ENCODE peak calls at places on chromosomes 2 and 18, in seven cellular contexts. One of them, this sample, is unnamed.

GRCh38 chr18:59551902-59552635 is 145.2 kb downstream of the CCBE1 start:
- DNase-seq in fibroblast of lung: no peak
- DNase-seq in GM23338: no peak
- DNase-seq in esophagus squamous epithelium: no peak
- DNase-seq in upper lobe of right lung: no peak
- DNase-seq in OCI-LY7: no peak
- DNase-seq in left ventricle myocardium inferior: peak; percentile 62
- DNase-seq in this sample: peak; percentile 30

GRCh38 chr2:74100254-74101216 is 47.2 kb downstream of the BOLA3 start:
- DNase-seq in OCI-LY7: no peak
- DNase-seq in esophagus squamous epithelium: no peak
- DNase-seq in left ventricle myocardium inferior: no peak
- DNase-seq in fibroblast of lung: no peak
- DNase-seq in upper lobe of right lung: peak; percentile 89
- DNase-seq in GM23338: no peak
- DNase-seq in this sample: no peak

GRCh38 chr2:47520302-47520630 is 117.3 kb downstream of the MSH2 start:
- DNase-seq in esophagus squamous epithelium: no peak
- DNase-seq in left ventricle myocardium inferior: no peak
- DNase-seq in upper lobe of right lung: no peak
- DNase-seq in OCI-LY7: peak; percentile 82
- DNase-seq in GM23338: no peak
- DNase-seq in fibroblast of lung: no peak
- DNase-seq in this sample: no peak

GRCh38 chr18:79764131-79764530 is 33.6 kb upstream of the KCNG2 start:
- DNase-seq in esophagus squamous epithelium: no peak
- DNase-seq in GM23338: no peak
- DNase-seq in fibroblast of lung: no peak
- DNase-seq in upper lobe of right lung: no peak
- DNase-seq in OCI-LY7: no peak
- DNase-seq in left ventricle myocardium inferior: no peak
- DNase-seq in this sample: no peak

GRCh38 chr2:29187926-29188325 is 72.7 kb downstream of the CLIP4 start:
- DNase-seq in fibroblast of lung: peak; percentile 73
- DNase-seq in left ventricle myocardium inferior: no peak
- DNase-seq in GM23338: no peak
- DNase-seq in upper lobe of right lung: no peak
- DNase-seq in OCI-LY7: no peak
- DNase-seq in esophagus squamous epithelium: no peak
- DNase-seq in this sample: no peak

GRCh38 chr2:135563793-135564192 is 32.5 kb downstream of the R3HDM1 start:
- DNase-seq in OCI-LY7: no peak
- DNase-seq in GM23338: no peak
- DNase-seq in fibroblast of lung: peak; percentile 61
- DNase-seq in esophagus squamous epithelium: no peak
- DNase-seq in upper lobe of right lung: no peak
- DNase-seq in left ventricle myocardium inferior: no peak
- DNase-seq in this sample: no peak

GRCh38 chr2:225004531-225004930 is 37.7 kb downstream of the DOCK10 start:
- DNase-seq in GM23338: no peak
- DNase-seq in upper lobe of right lung: no peak
- DNase-seq in OCI-LY7: no peak
- DNase-seq in left ventricle myocardium inferior: no peak
- DNase-seq in esophagus squamous epithelium: no peak
- DNase-seq in fibroblast of lung: peak; percentile 59
- DNase-seq in this sample: no peak

GRCh38 chr2:188388831-188389230 is 97.2 kb downstream of the GULP1 start:
- DNase-seq in esophagus squamous epithelium: no peak
- DNase-seq in left ventricle myocardium inferior: no peak
- DNase-seq in OCI-LY7: no peak
- DNase-seq in upper lobe of right lung: no peak
- DNase-seq in GM23338: no peak
- DNase-seq in fibroblast of lung: no peak
- DNase-seq in this sample: no peak

GRCh38 chr2:38251940-38252339 is 125.1 kb downstream of the ATL2 start:
- DNase-seq in left ventricle myocardium inferior: no peak
- DNase-seq in upper lobe of right lung: no peak
- DNase-seq in OCI-LY7: peak; percentile 5
- DNase-seq in fibroblast of lung: no peak
- DNase-seq in esophagus squamous epithelium: no peak
- DNase-seq in GM23338: no peak
- DNase-seq in this sample: no peak

GRCh38 chr2:238861766-238862315 is 14.0 kb downstream of the TWIST2 start:
- DNase-seq in upper lobe of right lung: no peak
- DNase-seq in esophagus squamous epithelium: no peak
- DNase-seq in GM23338: no peak
- DNase-seq in OCI-LY7: no peak
- DNase-seq in fibroblast of lung: no peak
- DNase-seq in left ventricle myocardium inferior: no peak
- DNase-seq in this sample: no peak

GRCh38 chr2:213227458-213227857 is 56.8 kb upstream of the SPAG16 start:
- DNase-seq in esophagus squamous epithelium: no peak
- DNase-seq in fibroblast of lung: peak; percentile 27
- DNase-seq in left ventricle myocardium inferior: no peak
- DNase-seq in upper lobe of right lung: no peak
- DNase-seq in OCI-LY7: peak; percentile 82
- DNase-seq in GM23338: no peak
- DNase-seq in this sample: no peak

GRCh38 chr2:237254911-237255578 is 158.9 kb downstream of the COL6A3 start:
- DNase-seq in OCI-LY7: no peak
- DNase-seq in fibroblast of lung: peak; percentile 95
- DNase-seq in upper lobe of right lung: no peak
- DNase-seq in GM23338: no peak
- DNase-seq in left ventricle myocardium inferior: no peak
- DNase-seq in esophagus squamous epithelium: no peak
- DNase-seq in this sample: no peak
- H3K4me1 ChIP-seq in OCI-LY7: no peaks in the 10 kb centered on the region
- H3K4me1 ChIP-seq in fibroblast of lung: peaks cover 36% of the 10 kb centered on the region
- H3K4me1 ChIP-seq in upper lobe of right lung: peaks cover 13% of the 10 kb centered on the region
- H3K4me1 ChIP-seq in GM23338: no peaks in the 10 kb centered on the region
- H3K4me1 ChIP-seq in left ventricle myocardium inferior: peaks cover 19% of the 10 kb centered on the region
- H3K4me1 ChIP-seq in esophagus squamous epithelium: no peaks in the 10 kb centered on the region
- H3K4me1 ChIP-seq in this sample: peaks cover 31% of the 10 kb centered on the region

GRCh38 chr2:59427980-59428379 is 1125.5 kb downstream of the BCL11A start:
- DNase-seq in esophagus squamous epithelium: no peak
- DNase-seq in OCI-LY7: no peak
- DNase-seq in left ventricle myocardium inferior: no peak
- DNase-seq in GM23338: no peak
- DNase-seq in fibroblast of lung: no peak
- DNase-seq in upper lobe of right lung: no peak
- DNase-seq in this sample: no peak

GRCh38 chr2:59428940-59429339 is 1124.5 kb downstream of the BCL11A start:
- DNase-seq in left ventricle myocardium inferior: no peak
- DNase-seq in upper lobe of right lung: no peak
- DNase-seq in GM23338: no peak
- DNase-seq in esophagus squamous epithelium: no peak
- DNase-seq in OCI-LY7: no peak
- DNase-seq in fibroblast of lung: no peak
- DNase-seq in this sample: no peak

DNA sequence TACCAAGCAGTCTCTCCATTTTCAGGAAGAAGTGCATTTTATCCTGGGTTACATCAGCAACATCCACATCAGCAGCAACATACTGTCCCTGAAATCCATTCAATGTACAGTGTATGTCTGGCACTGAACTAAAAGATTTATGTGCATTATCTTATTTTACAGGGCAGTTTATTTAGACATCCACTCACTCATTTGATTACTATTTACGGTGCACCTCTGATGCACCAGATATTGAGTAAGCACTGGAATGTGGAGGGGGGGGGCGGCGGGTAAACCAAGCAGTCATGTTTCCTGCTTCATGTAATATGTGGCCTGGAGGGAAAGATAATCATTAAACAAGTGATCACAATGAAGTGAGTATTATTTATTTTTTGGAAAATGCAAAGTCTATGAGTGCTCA is 1128.2 kb downstream of the BCL11A start:
- DNase-seq in OCI-LY7: no peak
- DNase-seq in GM23338: no peak
- DNase-seq in esophagus squamous epithelium: no peak
- DNase-seq in fibroblast of lung: no peak
- DNase-seq in left ventricle myocardium inferior: no peak
- DNase-seq in upper lobe of right lung: no peak
- DNase-seq in this sample: no peak
- H3K27ac ChIP-seq in OCI-LY7: no peak overlapping the region
- H3K27ac ChIP-seq in GM23338: no peak overlapping the region
- H3K27ac ChIP-seq in esophagus squamous epithelium: no peak overlapping the region
- H3K27ac ChIP-seq in fibroblast of lung: no peak overlapping the region
- H3K27ac ChIP-seq in left ventricle myocardium inferior: no peak overlapping the region
- H3K27ac ChIP-seq in upper lobe of right lung: no peak overlapping the region
- H3K27ac ChIP-seq in this sample: no peak overlapping the region

GRCh38 chr18:8426401-8426800 is 182.8 kb upstream of the RAB12 start:
- DNase-seq in upper lobe of right lung: no peak
- DNase-seq in OCI-LY7: peak; percentile 12
- DNase-seq in left ventricle myocardium inferior: no peak
- DNase-seq in GM23338: peak; percentile 70
- DNase-seq in esophagus squamous epithelium: no peak
- DNase-seq in fibroblast of lung: no peak
- DNase-seq in this sample: no peak

GRCh38 chr18:8424481-8424880 is 184.8 kb upstream of the RAB12 start:
- DNase-seq in left ventricle myocardium inferior: no peak
- DNase-seq in GM23338: no peak
- DNase-seq in fibroblast of lung: peak; percentile 6
- DNase-seq in esophagus squamous epithelium: no peak
- DNase-seq in OCI-LY7: no peak
- DNase-seq in upper lobe of right lung: no peak
- DNase-seq in this sample: no peak

GRCh38 chr18:8424917-8425725 is 184.1 kb upstream of the RAB12 start:
- DNase-seq in OCI-LY7: no peak
- DNase-seq in upper lobe of right lung: no peak
- DNase-seq in GM23338: no peak
- DNase-seq in fibroblast of lung: peak; percentile 87
- DNase-seq in left ventricle myocardium inferior: no peak
- DNase-seq in esophagus squamous epithelium: no peak
- DNase-seq in this sample: no peak

GRCh38 chr18:8423051-8423558 is 186.1 kb upstream of the RAB12 start:
- DNase-seq in fibroblast of lung: peak; percentile 76
- DNase-seq in OCI-LY7: no peak
- DNase-seq in GM23338: no peak
- DNase-seq in esophagus squamous epithelium: no peak
- DNase-seq in left ventricle myocardium inferior: no peak
- DNase-seq in upper lobe of right lung: no peak
- DNase-seq in this sample: no peak

GRCh38 chr18:8422391-8422790 is 186.8 kb upstream of the RAB12 start:
- DNase-seq in upper lobe of right lung: no peak
- DNase-seq in esophagus squamous epithelium: no peak
- DNase-seq in GM23338: no peak
- DNase-seq in left ventricle myocardium inferior: no peak
- DNase-seq in fibroblast of lung: no peak
- DNase-seq in OCI-LY7: no peak
- DNase-seq in this sample: no peak
- TF ChIP-seq CTCF in upper lobe of right lung: no peak
- TF ChIP-seq CTCF in esophagus squamous epithelium: no peak
- TF ChIP-seq CTCF in GM23338: no peak
- TF ChIP-seq CTCF in left ventricle myocardium inferior: no peak
- TF ChIP-seq CTCF in fibroblast of lung: no peak
- TF ChIP-seq CTCF in OCI-LY7: no peak
- TF ChIP-seq CTCF in this sample: no peak

GRCh38 chr2:23901966-23902942 is 24.7 kb downstream of the ATAD2B start:
- DNase-seq in left ventricle myocardium inferior: no peak
- DNase-seq in OCI-LY7: no peak
- DNase-seq in fibroblast of lung: peak; percentile 65
- DNase-seq in upper lobe of right lung: no peak
- DNase-seq in GM23338: no peak
- DNase-seq in esophagus squamous epithelium: no peak
- DNase-seq in this sample: no peak

GRCh38 chr2:23905155-23905554 is 21.8 kb downstream of the ATAD2B start:
- DNase-seq in OCI-LY7: no peak
- DNase-seq in upper lobe of right lung: no peak
- DNase-seq in GM23338: no peak
- DNase-seq in fibroblast of lung: peak; percentile 73
- DNase-seq in esophagus squamous epithelium: no peak
- DNase-seq in left ventricle myocardium inferior: no peak
- DNase-seq in this sample: no peak

GRCh38 chr2:23904215-23904614 is 22.7 kb downstream of the ATAD2B start:
- DNase-seq in esophagus squamous epithelium: no peak
- DNase-seq in left ventricle myocardium inferior: no peak
- DNase-seq in fibroblast of lung: no peak
- DNase-seq in upper lobe of right lung: no peak
- DNase-seq in GM23338: no peak
- DNase-seq in OCI-LY7: no peak
- DNase-seq in this sample: no peak

GRCh38 chr2:23903034-23903433 is 23.9 kb downstream of the ATAD2B start:
- DNase-seq in upper lobe of right lung: no peak
- DNase-seq in GM23338: no peak
- DNase-seq in OCI-LY7: no peak
- DNase-seq in fibroblast of lung: no peak
- DNase-seq in esophagus squamous epithelium: no peak
- DNase-seq in left ventricle myocardium inferior: no peak
- DNase-seq in this sample: no peak

GRCh38 chr2:23904692-23905091 is 22.2 kb downstream of the ATAD2B start:
- DNase-seq in OCI-LY7: no peak
- DNase-seq in esophagus squamous epithelium: no peak
- DNase-seq in upper lobe of right lung: no peak
- DNase-seq in GM23338: no peak
- DNase-seq in fibroblast of lung: peak; percentile 62
- DNase-seq in left ventricle myocardium inferior: no peak
- DNase-seq in this sample: no peak
- H3K4me1 ChIP-seq in OCI-LY7: no peaks in the 10 kb centered on the region
- H3K4me1 ChIP-seq in esophagus squamous epithelium: peaks cover 16% of the 10 kb centered on the region
- H3K4me1 ChIP-seq in upper lobe of right lung: peaks cover 33% of the 10 kb centered on the region
- H3K4me1 ChIP-seq in GM23338: no peaks in the 10 kb centered on the region
- H3K4me1 ChIP-seq in fibroblast of lung: peaks cover 5% of the 10 kb centered on the region
- H3K4me1 ChIP-seq in left ventricle myocardium inferior: peaks cover 42% of the 10 kb centered on the region
- H3K4me1 ChIP-seq in this sample: peaks cover 12% of the 10 kb centered on the region

GRCh38 chr2:32865399-32866068 is 81.2 kb upstream of the LTBP1 start:
- DNase-seq in esophagus squamous epithelium: no peak
- DNase-seq in left ventricle myocardium inferior: no peak
- DNase-seq in fibroblast of lung: peak; percentile 96
- DNase-seq in upper lobe of right lung: no peak
- DNase-seq in OCI-LY7: no peak
- DNase-seq in GM23338: no peak
- DNase-seq in this sample: no peak
- H3K27ac ChIP-seq in esophagus squamous epithelium: no peak overlapping the region
- H3K27ac ChIP-seq in left ventricle myocardium inferior: no peak overlapping the region
- H3K27ac ChIP-seq in fibroblast of lung: peak overlapping the region; percentile 89
- H3K27ac ChIP-seq in upper lobe of right lung: no peak overlapping the region
- H3K27ac ChIP-seq in OCI-LY7: no peak overlapping the region
- H3K27ac ChIP-seq in GM23338: no peak overlapping the region
- H3K27ac ChIP-seq in this sample: no peak overlapping the region

GRCh38 chr18:51006061-51006818 is 23.8 kb upstream of the SMAD4 start:
- DNase-seq in fibroblast of lung: no peak
- DNase-seq in OCI-LY7: no peak
- DNase-seq in left ventricle myocardium inferior: no peak
- DNase-seq in upper lobe of right lung: no peak
- DNase-seq in GM23338: no peak
- DNase-seq in esophagus squamous epithelium: no peak
- DNase-seq in this sample: no peak
- TF ChIP-seq CTCF in fibroblast of lung: no peak
- TF ChIP-seq CTCF in OCI-LY7: no peak
- TF ChIP-seq CTCF in left ventricle myocardium inferior: no peak
- TF ChIP-seq CTCF in upper lobe of right lung: no peak
- TF ChIP-seq CTCF in GM23338: peak; percentile 17
- TF ChIP-seq CTCF in esophagus squamous epithelium: no peak
- TF ChIP-seq CTCF in this sample: no peak

This sample was measured in heart right ventricle.